ENCODE peak calls at places on chromosome 10, in five cellular contexts. W is tibial artery, U is bronchial epithelial cell, Z is foreskin fibroblast, Y is IMR-90. D is an unnamed sample.

GRCh38 chr10:123007558-123008378 is 827 bp downstream of the IKZF5 start:
- DNase-seq in Z (peak; percentile 29), W (peak; percentile 37), Y (peak; percentile 62), U (peak; percentile 82), D (peak; percentile 46)

GRCh38 chr10:24415455-24416169 is 206.7 kb downstream of the KIAA1217 start:
- DNase-seq in W (peak; percentile 53), Z (no peak), U (peak; percentile 36), Y (peak; percentile 22), D (peak; percentile 53)

GRCh38 chr10:70781461-70782051 is 3.6 kb downstream of the TBATA start:
- DNase-seq in W (no peak), U (no peak), Z (no peak), Y (no peak), D (no peak)

GRCh38 chr10:132175907-132176581 is 10.7 kb upstream of the DPYSL4 start:
- DNase-seq in Y (no peak), U (no peak), W (no peak), Z (no peak), D (no peak)

GRCh38 chr10:123381271-123381670 is 227.1 kb downstream of the BUB3 start:
- DNase-seq in Z (no peak), Y (no peak), W (no peak), U (peak; percentile 83), D (no peak)

GRCh38 chr10:120437541-120437940 is 19.5 kb upstream of the PLPP4 start:
- DNase-seq in Z (no peak), U (no peak), W (no peak), Y (no peak), D (peak; percentile 48)

GRCh38 chr10:21675157-21675796 is 141.2 kb downstream of the MLLT10 start:
- DNase-seq in U (peak; percentile 42), Z (peak; percentile 16), W (no peak), Y (peak; percentile 29), D (peak; percentile 32)

GRCh38 chr10:97539523-97540200 is 32.9 kb upstream of the ANKRD2 start:
- DNase-seq in Y (peak; percentile 84), U (no peak), W (no peak), Z (peak; percentile 89), D (peak; percentile 92)

GRCh38 chr10:72173635-72174296 is 42.0 kb upstream of the ANAPC16 start:
- DNase-seq in U (peak; percentile 7), Y (peak; percentile 13), Z (peak; percentile 66), W (no peak), D (peak; percentile 5)

GRCh38 chr10:49500420-49500819 is 38.5 kb downstream of the ERCC6 start:
- DNase-seq in Z (no peak), Y (no peak), W (no peak), U (no peak), D (no peak)

GRCh38 chr10:59179027-59179426 is 2.6 kb downstream of the PHYHIPL start:
- DNase-seq in W (no peak), Y (no peak), Z (no peak), U (no peak), D (no peak)

GRCh38 chr10:59177031-59177861 is 803 bp downstream of the PHYHIPL start:
- DNase-seq in U (peak; percentile 82), Y (peak; percentile 79), Z (peak; percentile 65), W (no peak), D (peak; percentile 74)

GRCh38 chr10:59177862-59178235 is 1.4 kb downstream of the PHYHIPL start:
- DNase-seq in U (no peak), Z (no peak), W (no peak), Y (no peak), D (no peak)

GRCh38 chr10:59175538-59176240 is 754 bp upstream of the PHYHIPL start:
- DNase-seq in Z (no peak), W (no peak), U (no peak), Y (no peak), D (no peak)

DNA sequence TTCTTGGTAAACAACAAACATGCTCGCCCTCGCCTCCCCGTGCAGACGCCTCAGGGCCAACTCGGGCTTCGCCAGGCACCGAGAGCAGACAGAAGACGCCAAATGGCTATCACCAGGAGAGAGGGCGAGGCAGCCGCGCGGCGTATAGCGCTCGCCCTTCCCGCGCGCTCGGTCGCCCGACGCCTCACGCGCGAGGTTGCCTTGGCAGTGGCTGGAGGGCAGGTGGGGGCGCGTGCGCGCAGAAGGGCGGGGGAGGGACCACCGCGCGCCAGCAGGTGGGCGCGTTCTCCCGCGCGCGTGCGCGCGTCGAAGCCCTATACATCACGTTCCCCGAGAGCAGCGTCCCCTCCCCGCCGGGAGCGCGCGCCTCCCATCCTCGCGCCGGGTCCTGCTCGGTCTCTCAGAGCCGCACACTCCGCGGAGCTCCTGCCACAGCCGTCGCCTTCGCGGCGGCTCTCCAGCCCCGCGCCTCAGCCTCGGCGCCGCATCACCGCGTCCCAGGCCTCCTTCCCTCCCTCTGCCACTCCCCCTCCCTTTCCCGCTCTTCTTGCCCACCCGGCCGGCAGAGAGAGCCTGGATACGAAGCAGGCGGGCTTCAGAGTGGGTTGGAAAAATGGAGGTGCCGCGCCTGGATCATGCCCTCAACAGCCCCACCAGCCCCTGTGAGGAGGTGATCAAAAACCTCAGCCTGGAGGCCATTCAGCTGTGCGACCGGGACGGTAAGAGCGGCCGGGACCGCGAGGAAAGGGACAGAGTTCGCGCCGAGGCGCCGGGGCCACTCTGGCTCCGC is at the start of gene PHYHIPL:
- DNase-seq in U (no peak), Y (no peak), W (no peak), Z (no peak), D (no peak)
- H3K4me3 ChIP-seq in U (peak within 1 kb of the TSS; percentile 29), Y (no peak within 1 kb of the TSS), W (peak within 1 kb of the TSS; percentile 51), Z (peak within 1 kb of the TSS; percentile 30), D (peak within 1 kb of the TSS; percentile 6)

DNA sequence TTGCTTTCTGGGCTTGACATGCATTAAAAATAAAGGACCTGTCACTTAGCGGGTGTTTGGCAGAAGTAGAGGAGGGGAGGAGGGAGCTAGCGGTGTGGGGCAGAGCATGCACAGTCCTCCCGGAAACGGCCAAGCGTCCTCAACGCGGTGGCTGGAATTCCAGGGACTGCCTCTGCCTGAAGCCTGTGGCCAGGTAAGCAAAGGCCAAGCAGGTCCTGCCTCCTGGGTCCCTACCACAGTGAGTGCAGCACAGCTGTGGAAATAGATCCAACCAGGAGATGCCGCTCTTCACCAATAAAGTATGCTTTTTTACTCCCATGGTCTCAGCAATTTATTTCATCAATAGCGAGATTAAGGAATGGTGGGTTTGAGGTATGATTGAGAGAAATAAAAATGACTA is 323.4 kb downstream of the WDR37 start:
- DNase-seq in W (no peak), Z (no peak), Y (no peak), U (no peak), D (no peak)
- TF ChIP-seq CTCF in W (no peak), Z (no peak), Y (no peak), U (no peak), D (no peak)

GRCh38 chr10:13390604-13391522 is 42.8 kb upstream of the SEPHS1 start:
- DNase-seq in W (peak; percentile 28), Z (no peak), Y (no peak), U (no peak), D (peak; percentile 7)
- H3K4me3 ChIP-seq in W (no peak overlapping the region), Z (no peak overlapping the region), Y (no peak overlapping the region), U (no peak overlapping the region), D (no peak overlapping the region)

GRCh38 chr10:44260286-44260928 is 124.5 kb downstream of the CXCL12 start:
- DNase-seq in W (no peak), U (no peak), Y (no peak), Z (no peak), D (no peak)

GRCh38 chr10:44261296-44261695 is 123.6 kb downstream of the CXCL12 start:
- DNase-seq in Z (no peak), U (no peak), Y (no peak), W (no peak), D (peak; percentile 59)

GRCh38 chr10:44259090-44259874 is 125.6 kb downstream of the CXCL12 start:
- DNase-seq in Y (no peak), U (no peak), Z (no peak), W (no peak), D (no peak)

GRCh38 chr10:44258460-44259089 is 126.3 kb downstream of the CXCL12 start:
- DNase-seq in U (no peak), Y (no peak), Z (no peak), W (no peak), D (no peak)

DNA sequence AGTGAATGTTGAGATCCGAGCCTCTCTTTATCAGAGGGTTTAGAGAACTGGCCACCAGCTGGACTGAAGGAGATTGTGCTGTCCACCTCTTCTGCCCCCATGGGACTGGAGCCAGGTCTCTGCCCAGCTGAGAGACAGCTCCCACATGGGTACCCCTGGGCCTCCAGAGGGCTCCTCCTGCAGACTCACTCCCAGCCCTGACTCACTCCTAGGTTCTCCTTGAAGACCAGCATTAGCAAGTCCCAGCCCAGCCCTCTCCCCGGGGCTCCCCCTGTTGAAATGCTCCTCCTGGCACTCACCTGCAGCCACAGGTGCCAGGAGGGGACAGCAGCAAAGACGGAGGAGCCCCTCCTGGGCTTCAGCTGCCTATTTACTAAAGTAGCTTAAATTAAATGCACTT is 126.9 kb downstream of the CXCL12 start:
- DNase-seq in Y (no peak), U (no peak), Z (no peak), W (no peak), D (no peak)
- TF ChIP-seq CTCF in Y (no peak), U (no peak), Z (no peak), W (no peak), D (no peak)

GRCh38 chr10:91162495-91163268 is 57.8 kb upstream of the PCGF5 start:
- DNase-seq in W (peak; percentile 81), Y (peak; percentile 40), U (peak; percentile 26), Z (peak; percentile 64), D (peak; percentile 76)
- H3K4me3 ChIP-seq in W (peak overlapping the region; percentile 95), Y (peak overlapping the region; percentile 68), U (peak overlapping the region; percentile 49), Z (peak overlapping the region; percentile 74), D (peak overlapping the region; percentile 78)

DNA sequence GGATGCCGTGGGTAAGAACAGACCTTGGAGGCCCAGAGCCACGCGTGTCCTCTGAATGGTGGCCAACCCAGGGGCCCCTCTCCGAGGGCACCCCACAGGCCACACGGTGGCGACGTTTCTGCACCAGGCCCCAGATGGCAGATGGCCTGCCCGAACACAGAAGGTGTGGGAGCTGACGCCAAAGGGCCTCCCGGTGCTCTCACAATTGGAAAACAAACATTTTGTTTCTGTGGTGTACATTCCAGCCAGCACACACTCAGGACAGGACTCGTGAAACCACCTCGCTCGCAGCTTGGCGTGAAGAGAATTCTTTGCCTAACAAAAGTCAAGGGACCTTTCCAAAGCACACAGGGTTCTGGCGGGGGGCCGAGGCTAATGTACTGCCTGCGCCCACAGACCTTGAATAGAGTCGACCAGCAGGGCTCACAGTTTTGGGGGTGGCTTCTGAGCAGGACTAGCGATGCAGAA is 112.1 kb downstream of the FAM53B start:
- DNase-seq in Y (no peak), Z (no peak), W (no peak), U (peak; percentile 65), D (no peak)
- TF ChIP-seq CTCF in Y (peak; percentile 25), Z (no peak), W (no peak), U (peak; percentile 67), D (no peak)

GRCh38 chr10:102423372-102423968 is 2.8 kb downstream of the FBXL15 start:
- DNase-seq in U (no peak), Z (no peak), Y (no peak), W (no peak), D (no peak)

GRCh38 chr10:102421645-102422585 is 1.3 kb downstream of the FBXL15 start:
- DNase-seq in Z (no peak), Y (no peak), U (peak; percentile 23), W (no peak), D (no peak)

GRCh38 chr10:102420810-102421644 is at the start of gene FBXL15:
- DNase-seq in Z (peak; percentile 93), Y (peak; percentile 95), U (peak; percentile 87), W (peak; percentile 98), D (peak; percentile 96)

GRCh38 chr10:102424145-102424544 is 3.5 kb downstream of the FBXL15 start:
- DNase-seq in W (no peak), Z (no peak), Y (no peak), U (no peak), D (no peak)

GRCh38 chr10:102422586-102423129 is 2.0 kb downstream of the FBXL15 start:
- DNase-seq in U (peak; percentile 61), W (peak; percentile 68), Z (peak; percentile 76), Y (peak; percentile 69), D (peak; percentile 65)
- H3K4me3 ChIP-seq in U (peak overlapping the region; percentile 89), W (peak overlapping the region; percentile 71), Z (peak overlapping the region; percentile 92), Y (no peak overlapping the region), D (peak overlapping the region; percentile 89)

D was measured in AG10803.